ENCODE peak calls at places on chromosomes 13 and 19, in four cellular contexts. W, O, C and B are unnamed samples. For H3K27me3, the result is how much of the 10 kb centered on the place peaks cover.

GRCh38 chr13:99995503-99996176 is 14.1 kb downstream of the ZIC2 start:
- DNase-seq in W (no peak), O (no peak), C (no peak), B (no peak)

GRCh38 chr19:32570081-32570785 is 10.8 kb upstream of the PDCD5 start:
- DNase-seq in W (peak), O (no peak), C (peak), B (peak)

GRCh38 chr13:91212229-91212628 is 135.3 kb upstream of the MIR17HG start:
- DNase-seq in W (no peak), O (no peak), C (no peak), B (no peak)

GRCh38 chr19:1481224-1481892 is 2.3 kb upstream of the C19orf25 start:
- DNase-seq in W (no peak), O (peak), C (no peak), B (no peak)

GRCh38 chr19:13037161-13037560 is 41.9 kb downstream of the NFIX start:
- DNase-seq in W (no peak), O (no peak), C (no peak), B (no peak)

GRCh38 chr13:112580912-112581311 is 7.0 kb downstream of the TUBGCP3 start:
- DNase-seq in W (no peak), O (no peak), C (no peak), B (no peak)

GRCh38 chr13:77177646-77178045 is 149.2 kb downstream of the MYCBP2 start:
- DNase-seq in W (no peak), O (no peak), C (no peak), B (no peak)

GRCh38 chr19:16949496-16950023 is 60.8 kb downstream of the F2RL3 start:
- DNase-seq in W (no peak), O (no peak), C (no peak), B (no peak)

GRCh38 chr13:109154146-109154545 is 524.7 kb downstream of the MYO16 start:
- DNase-seq in W (no peak), O (no peak), C (no peak), B (no peak)

GRCh38 chr19:14103310-14103709 is 12.8 kb upstream of the SAMD1 start:
- DNase-seq in W (no peak), O (peak), C (no peak), B (no peak)

GRCh38 chr13:33394294-33394932 is 108.9 kb upstream of the STARD13 start:
- DNase-seq in W (no peak), O (no peak), C (no peak), B (no peak)

GRCh38 chr19:32130241-32130753 is 215.1 kb upstream of the ZNF507 start:
- DNase-seq in W (no peak), O (no peak), C (no peak), B (peak)

GRCh38 chr19:456547-457110 is 4.2 kb downstream of the SHC2 start:
- DNase-seq in W (no peak), O (no peak), C (no peak), B (no peak)

GRCh38 chr19:1000591-1001537 is 645 bp downstream of the GRIN3B start:
- DNase-seq in W (no peak), O (no peak), C (no peak), B (no peak)

GRCh38 chr13:23570099-23570926 is at the start of gene TNFRSF19:
- DNase-seq in W (no peak), O (no peak), C (no peak), B (peak)
- H3K4me3 ChIP-seq in W (no peak), O (peak), C (no peak), B (no peak)

DNA sequence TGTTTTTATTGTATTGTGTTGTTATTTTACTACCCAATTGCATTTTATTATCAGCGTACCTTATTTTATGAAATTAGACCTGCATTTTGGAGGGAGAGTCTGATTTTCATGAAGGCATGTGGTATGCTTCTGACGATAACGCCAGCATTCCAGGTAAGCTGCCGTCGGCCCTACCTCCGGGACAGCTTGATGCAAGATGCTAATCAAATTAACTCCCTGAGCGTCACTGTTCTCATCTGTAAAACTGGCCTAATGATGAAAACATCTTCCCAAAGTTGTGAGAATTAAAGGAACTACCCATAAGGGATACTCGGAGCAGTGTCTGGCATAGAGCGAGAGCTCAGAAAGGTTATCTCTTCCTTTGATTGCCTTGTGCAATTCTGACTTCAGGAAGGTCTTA is 12.9 kb upstream of the LAIR2 start:
- DNase-seq in W (no peak), O (no peak), C (no peak), B (no peak)
- H3K27me3 ChIP-seq in W (under half), O (half or more), C (under half), B (under half)

GRCh38 chr19:55146648-55147218 is 2.3 kb downstream of the TNNT1 start:
- DNase-seq in W (peak), O (peak), C (no peak), B (no peak)
- TF ChIP-seq POLR2A in W (peak), O (no peak), C (no peak), B (no peak)

DNA sequence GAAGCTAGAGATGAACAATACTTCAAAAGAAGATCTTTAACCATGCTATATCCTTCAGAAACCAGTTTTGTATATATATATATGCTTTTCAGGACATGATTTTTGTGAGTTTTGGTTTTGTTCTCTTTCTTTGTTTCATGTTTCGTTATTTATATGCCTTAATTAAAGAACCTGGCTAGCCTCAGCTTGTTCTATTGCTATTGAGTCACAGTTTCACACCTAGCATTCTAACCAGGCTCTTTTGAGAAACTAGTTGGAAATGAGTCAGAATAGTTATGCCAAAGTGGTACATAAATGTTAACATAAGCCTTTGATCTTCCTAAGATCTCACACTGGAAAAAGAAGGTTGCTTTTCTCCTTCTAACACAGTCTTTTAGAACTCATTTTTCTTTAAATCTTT is 1925.2 kb downstream of the OLFM4 start:
- DNase-seq in W (no peak), O (no peak), C (no peak), B (no peak)
- H3K4me3 ChIP-seq in W (no peak), O (no peak), C (no peak), B (no peak)

GRCh38 chr19:50778906-50779430 is 8.7 kb downstream of the GPR32 start:
- DNase-seq in W (no peak), O (no peak), C (no peak), B (no peak)
- H3K27me3 ChIP-seq in W (under half), O (half or more), C (half or more), B (under half)